ENCODE peak calls at places on chromosome 4, in six cellular contexts. N is astrocyte of the spinal cord; E is stromal cell of bone marrow; U is NCI-H1092 treated with DMSO at 0.1 percent for 48 hours; D is GM04504; O is activated CD4-positive, alpha-beta T cell treated with anti-CD3 and anti-CD28 coated beads, Interleukin-2, amount 50 U/mL, for 1 hour. W is an unnamed sample.

GRCh38 chr4:142416711-142417275 is 429.3 kb downstream of the INPP4B start:
- DNase-seq in N (no peak), E (no peak), U (no peak), D (no peak), O (no peak), W (no peak)

GRCh38 chr4:83503974-83504373 is 19.1 kb upstream of the ABRAXAS1 start:
- DNase-seq in N (no peak), E (no peak), U (no peak), D (no peak), O (peak), W (no peak)

GRCh38 chr4:152678841-152679240 is 956 bp downstream of the TMEM154 start:
- DNase-seq in N (no peak), E (no peak), U (peak), D (no peak), O (no peak), W (no peak)

GRCh38 chr4:121308328-121308663 is 72.5 kb downstream of the QRFPR start:
- DNase-seq in N (no peak), E (peak), U (no peak), D (no peak), O (no peak), W (no peak)

GRCh38 chr4:79864470-79865190 is 208.4 kb downstream of the ANTXR2 start:
- DNase-seq in N (no peak), E (no peak), U (peak), D (no peak), O (no peak), W (no peak)

GRCh38 chr4:8159522-8160232 is 1.1 kb upstream of the ABLIM2 start:
- DNase-seq in N (no peak), E (no peak), U (peak), D (no peak), O (no peak), W (no peak)

GRCh38 chr4:23038626-23039245 is 346.0 kb downstream of the GBA3 start:
- DNase-seq in N (no peak), E (no peak), U (no peak), D (no peak), O (no peak), W (no peak)

GRCh38 chr4:73221734-73222133 is 36.9 kb downstream of the ANKRD17 start:
- DNase-seq in N (no peak), E (no peak), U (peak), D (no peak), O (no peak), W (no peak)

GRCh38 chr4:101123231-101123630 is 224.1 kb downstream of the PPP3CA start:
- DNase-seq in N (no peak), E (no peak), U (no peak), D (no peak), O (no peak), W (no peak)

GRCh38 chr4:185711764-185712163 is 100.2 kb downstream of the SORBS2 start:
- DNase-seq in N (no peak), E (no peak), U (no peak), D (no peak), O (no peak), W (no peak)

GRCh38 chr4:90215286-90215685 is 88.1 kb downstream of the CCSER1 start:
- DNase-seq in N (no peak), E (no peak), U (no peak), D (no peak), O (no peak), W (no peak)

GRCh38 chr4:105895609-105896460 is 564 bp downstream of the NPNT start:
- DNase-seq in N (peak), E (no peak), U (peak), D (no peak), O (no peak), W (no peak)

GRCh38 chr4:152850377-152850776 is 70.6 kb downstream of the ARFIP1 start:
- DNase-seq in N (no peak), E (no peak), U (no peak), D (no peak), O (no peak), W (no peak)

GRCh38 chr4:53123171-53123570 is 242.7 kb downstream of the SCFD2 start:
- DNase-seq in N (no peak), E (no peak), U (peak), D (no peak), O (no peak), W (no peak)

W was measured in glomerular endothelial cell.